ENCODE peak calls at places on chromosome 6, in nine cellular contexts. One of them, this sample, is unnamed.

GRCh38 chr6:129866256-129866655 is 5.1 kb upstream of the TMEM244 start:
- DNase-seq in transverse colon: no peak
- DNase-seq in brain microvascular endothelial cell: no peak
- DNase-seq in neural crest cell: no peak
- DNase-seq in cardiac muscle cell: no peak
- DNase-seq in mucosa of descending colon: no peak
- DNase-seq in SK-N-SH: no peak
- DNase-seq in fibroblast of pulmonary artery: no peak
- DNase-seq in BJ: no peak
- DNase-seq in this sample: no peak

GRCh38 chr6:138307352-138307751 is 70.4 kb upstream of the SMIM28 start:
- DNase-seq in SK-N-SH: no peak
- DNase-seq in cardiac muscle cell: peak
- DNase-seq in transverse colon: no peak
- DNase-seq in neural crest cell: no peak
- DNase-seq in BJ: no peak
- DNase-seq in fibroblast of pulmonary artery: peak
- DNase-seq in mucosa of descending colon: no peak
- DNase-seq in brain microvascular endothelial cell: no peak
- DNase-seq in this sample: no peak

GRCh38 chr6:36599791-36600209 is 5.6 kb downstream of the SRSF3 start:
- DNase-seq in brain microvascular endothelial cell: peak
- DNase-seq in fibroblast of pulmonary artery: peak
- DNase-seq in neural crest cell: peak
- DNase-seq in cardiac muscle cell: peak
- DNase-seq in BJ: no peak
- DNase-seq in mucosa of descending colon: no peak
- DNase-seq in SK-N-SH: peak
- DNase-seq in transverse colon: no peak
- DNase-seq in this sample: no peak

GRCh38 chr6:56955171-56956155 is 556 bp downstream of the BEND6 start:
- DNase-seq in SK-N-SH: peak
- DNase-seq in fibroblast of pulmonary artery: peak
- DNase-seq in brain microvascular endothelial cell: peak
- DNase-seq in BJ: peak
- DNase-seq in mucosa of descending colon: peak
- DNase-seq in cardiac muscle cell: peak
- DNase-seq in transverse colon: peak
- DNase-seq in neural crest cell: peak
- DNase-seq in this sample: peak

GRCh38 chr6:87183687-87184086 is 28.3 kb downstream of the ZNF292 start:
- DNase-seq in mucosa of descending colon: no peak
- DNase-seq in BJ: no peak
- DNase-seq in brain microvascular endothelial cell: peak
- DNase-seq in SK-N-SH: no peak
- DNase-seq in neural crest cell: no peak
- DNase-seq in fibroblast of pulmonary artery: peak
- DNase-seq in transverse colon: no peak
- DNase-seq in cardiac muscle cell: peak
- DNase-seq in this sample: no peak

GRCh38 chr6:118372413-118372812 is 175.7 kb upstream of the PLN start:
- DNase-seq in fibroblast of pulmonary artery: peak
- DNase-seq in transverse colon: no peak
- DNase-seq in cardiac muscle cell: peak
- DNase-seq in BJ: no peak
- DNase-seq in SK-N-SH: peak
- DNase-seq in neural crest cell: no peak
- DNase-seq in mucosa of descending colon: no peak
- DNase-seq in brain microvascular endothelial cell: peak
- DNase-seq in this sample: no peak

GRCh38 chr6:26198626-26199056 is 111.4 kb downstream of the HFE start:
- DNase-seq in neural crest cell: peak
- DNase-seq in SK-N-SH: no peak
- DNase-seq in transverse colon: no peak
- DNase-seq in cardiac muscle cell: no peak
- DNase-seq in fibroblast of pulmonary artery: no peak
- DNase-seq in BJ: no peak
- DNase-seq in brain microvascular endothelial cell: no peak
- DNase-seq in mucosa of descending colon: no peak
- DNase-seq in this sample: no peak

GRCh38 chr6:47479156-47479541 is 1.6 kb downstream of the CD2AP start:
- DNase-seq in SK-N-SH: no peak
- DNase-seq in fibroblast of pulmonary artery: no peak
- DNase-seq in neural crest cell: no peak
- DNase-seq in brain microvascular endothelial cell: no peak
- DNase-seq in mucosa of descending colon: no peak
- DNase-seq in transverse colon: no peak
- DNase-seq in cardiac muscle cell: peak
- DNase-seq in BJ: no peak
- DNase-seq in this sample: no peak

GRCh38 chr6:90040931-90041330 is 146.7 kb downstream of the GJA10 start:
- DNase-seq in neural crest cell: no peak
- DNase-seq in brain microvascular endothelial cell: no peak
- DNase-seq in SK-N-SH: no peak
- DNase-seq in BJ: no peak
- DNase-seq in fibroblast of pulmonary artery: no peak
- DNase-seq in mucosa of descending colon: no peak
- DNase-seq in transverse colon: no peak
- DNase-seq in cardiac muscle cell: no peak
- DNase-seq in this sample: no peak

GRCh38 chr6:2970753-2971419 is 481 bp downstream of the SERPINB6 start:
- DNase-seq in cardiac muscle cell: peak
- DNase-seq in BJ: no peak
- DNase-seq in mucosa of descending colon: peak
- DNase-seq in brain microvascular endothelial cell: peak
- DNase-seq in neural crest cell: no peak
- DNase-seq in SK-N-SH: peak
- DNase-seq in fibroblast of pulmonary artery: peak
- DNase-seq in transverse colon: peak
- DNase-seq in this sample: no peak

GRCh38 chr6:132067286-132067685 is 116.1 kb upstream of the CCN2 start:
- DNase-seq in BJ: peak
- DNase-seq in brain microvascular endothelial cell: no peak
- DNase-seq in cardiac muscle cell: no peak
- DNase-seq in transverse colon: no peak
- DNase-seq in mucosa of descending colon: no peak
- DNase-seq in SK-N-SH: no peak
- DNase-seq in neural crest cell: no peak
- DNase-seq in fibroblast of pulmonary artery: no peak
- DNase-seq in this sample: no peak

GRCh38 chr6:39295538-39295937 is 18.7 kb downstream of the KCNK17 start:
- DNase-seq in mucosa of descending colon: no peak
- DNase-seq in brain microvascular endothelial cell: no peak
- DNase-seq in SK-N-SH: no peak
- DNase-seq in fibroblast of pulmonary artery: no peak
- DNase-seq in neural crest cell: no peak
- DNase-seq in transverse colon: no peak
- DNase-seq in cardiac muscle cell: no peak
- DNase-seq in BJ: no peak
- DNase-seq in this sample: no peak

GRCh38 chr6:5464096-5464885 is 203.0 kb downstream of the FARS2 start:
- DNase-seq in transverse colon: no peak
- DNase-seq in brain microvascular endothelial cell: no peak
- DNase-seq in BJ: no peak
- DNase-seq in SK-N-SH: no peak
- DNase-seq in mucosa of descending colon: no peak
- DNase-seq in cardiac muscle cell: peak
- DNase-seq in neural crest cell: no peak
- DNase-seq in fibroblast of pulmonary artery: no peak
- DNase-seq in this sample: no peak

GRCh38 chr6:109093732-109094131 is 914 bp downstream of the SESN1 start:
- DNase-seq in cardiac muscle cell: no peak
- DNase-seq in fibroblast of pulmonary artery: no peak
- DNase-seq in mucosa of descending colon: no peak
- DNase-seq in SK-N-SH: no peak
- DNase-seq in BJ: no peak
- DNase-seq in transverse colon: no peak
- DNase-seq in brain microvascular endothelial cell: no peak
- DNase-seq in neural crest cell: no peak
- DNase-seq in this sample: no peak

GRCh38 chr6:70166088-70166958 is 136.6 kb downstream of the COL9A1 start:
- DNase-seq in transverse colon: peak
- DNase-seq in brain microvascular endothelial cell: peak
- DNase-seq in fibroblast of pulmonary artery: peak
- DNase-seq in mucosa of descending colon: peak
- DNase-seq in SK-N-SH: no peak
- DNase-seq in neural crest cell: peak
- DNase-seq in cardiac muscle cell: peak
- DNase-seq in BJ: no peak
- DNase-seq in this sample: peak

GRCh38 chr6:166262738-166263515 is 45.3 kb downstream of the PRR18 start:
- DNase-seq in mucosa of descending colon: no peak
- DNase-seq in cardiac muscle cell: no peak
- DNase-seq in brain microvascular endothelial cell: no peak
- DNase-seq in fibroblast of pulmonary artery: no peak
- DNase-seq in neural crest cell: no peak
- DNase-seq in transverse colon: no peak
- DNase-seq in SK-N-SH: no peak
- DNase-seq in BJ: no peak
- DNase-seq in this sample: no peak

GRCh38 chr6:35024601-35025054 is 116.5 kb downstream of the TCP11 start:
- DNase-seq in SK-N-SH: peak
- DNase-seq in transverse colon: peak
- DNase-seq in cardiac muscle cell: peak
- DNase-seq in BJ: no peak
- DNase-seq in brain microvascular endothelial cell: peak
- DNase-seq in neural crest cell: no peak
- DNase-seq in mucosa of descending colon: peak
- DNase-seq in fibroblast of pulmonary artery: peak
- DNase-seq in this sample: no peak

GRCh38 chr6:18326980-18327379 is 60.2 kb upstream of the RNF144B start:
- DNase-seq in brain microvascular endothelial cell: no peak
- DNase-seq in fibroblast of pulmonary artery: no peak
- DNase-seq in SK-N-SH: no peak
- DNase-seq in transverse colon: no peak
- DNase-seq in BJ: no peak
- DNase-seq in neural crest cell: no peak
- DNase-seq in mucosa of descending colon: no peak
- DNase-seq in cardiac muscle cell: no peak
- DNase-seq in this sample: no peak

GRCh38 chr6:93419304-93420162 is at the start of gene EPHA7:
- DNase-seq in brain microvascular endothelial cell: peak
- DNase-seq in BJ: peak
- DNase-seq in transverse colon: peak
- DNase-seq in SK-N-SH: peak
- DNase-seq in neural crest cell: peak
- DNase-seq in fibroblast of pulmonary artery: peak
- DNase-seq in cardiac muscle cell: peak
- DNase-seq in mucosa of descending colon: peak
- DNase-seq in this sample: peak

GRCh38 chr6:157760589-157761330 is 62.3 kb upstream of the SNX9 start:
- DNase-seq in brain microvascular endothelial cell: peak
- DNase-seq in transverse colon: no peak
- DNase-seq in fibroblast of pulmonary artery: peak
- DNase-seq in neural crest cell: no peak
- DNase-seq in SK-N-SH: no peak
- DNase-seq in mucosa of descending colon: no peak
- DNase-seq in cardiac muscle cell: peak
- DNase-seq in BJ: peak
- DNase-seq in this sample: peak

GRCh38 chr6:30556714-30556963 is 350 bp upstream of the GNL1 start:
- DNase-seq in cardiac muscle cell: peak
- DNase-seq in brain microvascular endothelial cell: no peak
- DNase-seq in fibroblast of pulmonary artery: no peak
- DNase-seq in SK-N-SH: no peak
- DNase-seq in neural crest cell: no peak
- DNase-seq in mucosa of descending colon: peak
- DNase-seq in BJ: no peak
- DNase-seq in transverse colon: peak
- DNase-seq in this sample: no peak

GRCh38 chr6:3561745-3562144 is 104.9 kb upstream of the SLC22A23 start:
- DNase-seq in BJ: no peak
- DNase-seq in fibroblast of pulmonary artery: peak
- DNase-seq in mucosa of descending colon: no peak
- DNase-seq in SK-N-SH: no peak
- DNase-seq in cardiac muscle cell: peak
- DNase-seq in brain microvascular endothelial cell: peak
- DNase-seq in transverse colon: no peak
- DNase-seq in neural crest cell: no peak
- DNase-seq in this sample: no peak

GRCh38 chr6:72206606-72207005 is 320.3 kb downstream of the RIMS1 start:
- DNase-seq in mucosa of descending colon: no peak
- DNase-seq in cardiac muscle cell: no peak
- DNase-seq in transverse colon: no peak
- DNase-seq in brain microvascular endothelial cell: no peak
- DNase-seq in SK-N-SH: no peak
- DNase-seq in fibroblast of pulmonary artery: no peak
- DNase-seq in BJ: no peak
- DNase-seq in neural crest cell: no peak
- DNase-seq in this sample: no peak
- TF ChIP-seq CTCF in mucosa of descending colon: no peak
- TF ChIP-seq CTCF in cardiac muscle cell: no peak
- TF ChIP-seq CTCF in transverse colon: no peak
- TF ChIP-seq CTCF in brain microvascular endothelial cell: no peak
- TF ChIP-seq CTCF in SK-N-SH: no peak
- TF ChIP-seq CTCF in fibroblast of pulmonary artery: no peak
- TF ChIP-seq CTCF in BJ: no peak
- TF ChIP-seq CTCF in neural crest cell: no peak
- TF ChIP-seq CTCF in this sample: no peak

GRCh38 chr6:169185692-169186485 is 67.8 kb downstream of the THBS2 start:
- DNase-seq in SK-N-SH: no peak
- DNase-seq in cardiac muscle cell: no peak
- DNase-seq in brain microvascular endothelial cell: no peak
- DNase-seq in neural crest cell: no peak
- DNase-seq in mucosa of descending colon: no peak
- DNase-seq in fibroblast of pulmonary artery: no peak
- DNase-seq in transverse colon: no peak
- DNase-seq in BJ: no peak
- DNase-seq in this sample: no peak
- TF ChIP-seq CTCF in SK-N-SH: no peak
- TF ChIP-seq CTCF in cardiac muscle cell: no peak
- TF ChIP-seq CTCF in brain microvascular endothelial cell: no peak
- TF ChIP-seq CTCF in neural crest cell: no peak
- TF ChIP-seq CTCF in mucosa of descending colon: no peak
- TF ChIP-seq CTCF in fibroblast of pulmonary artery: no peak
- TF ChIP-seq CTCF in transverse colon: no peak
- TF ChIP-seq CTCF in BJ: no peak
- TF ChIP-seq CTCF in this sample: no peak

GRCh38 chr6:135731116-135731515 is 120.4 kb upstream of the PDE7B start:
- DNase-seq in brain microvascular endothelial cell: no peak
- DNase-seq in BJ: no peak
- DNase-seq in cardiac muscle cell: no peak
- DNase-seq in fibroblast of pulmonary artery: no peak
- DNase-seq in SK-N-SH: no peak
- DNase-seq in transverse colon: no peak
- DNase-seq in neural crest cell: no peak
- DNase-seq in mucosa of descending colon: no peak
- DNase-seq in this sample: no peak
- TF ChIP-seq CTCF in brain microvascular endothelial cell: no peak
- TF ChIP-seq CTCF in BJ: no peak
- TF ChIP-seq CTCF in cardiac muscle cell: no peak
- TF ChIP-seq CTCF in fibroblast of pulmonary artery: no peak
- TF ChIP-seq CTCF in SK-N-SH: no peak
- TF ChIP-seq CTCF in transverse colon: no peak
- TF ChIP-seq CTCF in neural crest cell: no peak
- TF ChIP-seq CTCF in mucosa of descending colon: no peak
- TF ChIP-seq CTCF in this sample: no peak

DNA sequence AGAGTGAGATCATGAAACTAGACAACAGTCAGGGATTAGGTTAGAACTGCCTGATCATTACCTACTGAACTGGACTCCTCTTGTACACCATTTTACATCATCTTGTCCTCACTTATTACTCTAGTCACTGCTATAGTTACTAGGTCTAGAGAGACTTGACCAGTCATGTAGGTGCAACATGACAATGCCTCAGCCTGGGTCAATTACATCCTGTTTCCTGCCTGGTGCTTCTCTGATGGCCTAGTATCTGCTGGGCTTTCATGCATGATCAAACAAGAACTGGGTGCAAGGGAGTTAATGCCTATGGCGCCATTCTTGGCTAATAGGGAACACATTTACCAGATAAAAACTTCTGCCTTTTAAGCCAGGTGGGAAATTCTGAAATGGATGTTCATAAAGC is 39.2 kb upstream of the MMS22L start:
- DNase-seq in brain microvascular endothelial cell: no peak
- DNase-seq in transverse colon: no peak
- DNase-seq in fibroblast of pulmonary artery: no peak
- DNase-seq in cardiac muscle cell: no peak
- DNase-seq in SK-N-SH: no peak
- DNase-seq in neural crest cell: no peak
- DNase-seq in BJ: no peak
- DNase-seq in mucosa of descending colon: no peak
- DNase-seq in this sample: no peak
- TF ChIP-seq CTCF in brain microvascular endothelial cell: no peak
- TF ChIP-seq CTCF in transverse colon: no peak
- TF ChIP-seq CTCF in fibroblast of pulmonary artery: no peak
- TF ChIP-seq CTCF in cardiac muscle cell: no peak
- TF ChIP-seq CTCF in SK-N-SH: no peak
- TF ChIP-seq CTCF in neural crest cell: no peak
- TF ChIP-seq CTCF in BJ: no peak
- TF ChIP-seq CTCF in mucosa of descending colon: no peak
- TF ChIP-seq CTCF in this sample: no peak